ENCODE peak calls at places on chromosomes 3 and 15, in seven cellular contexts. Z, J, F, V, O, B and A are unnamed samples.

GRCh38 chr3:129182390-129183180 is 1.1 kb downstream of the CNBP start:
- DNase-seq in V (no peak), O (peak; percentile 24), J (no peak), F (no peak), B (no peak), Z (no peak), A (peak; percentile 77)

GRCh38 chr3:100125539-100125938 is 11.2 kb upstream of the FILIP1L start:
- DNase-seq in Z (no peak), J (no peak), B (no peak), O (no peak), V (no peak), F (no peak), A (no peak)

GRCh38 chr3:196400331-196400730 is 31.9 kb downstream of the UBXN7 start:
- DNase-seq in F (no peak), O (peak; percentile 21), Z (no peak), V (no peak), B (no peak), J (no peak), A (no peak)

GRCh38 chr15:75840659-75841058 is 2.6 kb upstream of the UBE2Q2 start:
- DNase-seq in F (peak; percentile 60), J (no peak), O (no peak), Z (peak; percentile 35), B (no peak), V (no peak), A (no peak)

GRCh38 chr15:78392430-78392829 is 45.6 kb upstream of the IREB2 start:
- DNase-seq in O (peak; percentile 75), B (no peak), J (no peak), F (no peak), V (no peak), Z (no peak), A (no peak)

GRCh38 chr3:130658666-130659065 is 88.0 kb downstream of the PIK3R4 start:
- DNase-seq in J (no peak), F (no peak), O (no peak), Z (peak; percentile 39), V (no peak), B (no peak), A (no peak)

GRCh38 chr15:44729394-44729913 is 6.9 kb upstream of the TRIM69 start:
- DNase-seq in O (peak; percentile 63), Z (peak; percentile 48), F (peak; percentile 42), J (peak; percentile 46), B (no peak), V (no peak), A (peak; percentile 89)

GRCh38 chr3:71066849-71067261 is 516.7 kb downstream of the FOXP1 start:
- DNase-seq in F (no peak), B (peak; percentile 92), V (no peak), J (peak; percentile 26), Z (no peak), O (no peak), A (no peak)

GRCh38 chr3:54146383-54147239 is 24.3 kb downstream of the CACNA2D3 start:
- DNase-seq in J (peak; percentile 76), B (no peak), O (peak; percentile 41), Z (peak; percentile 42), V (no peak), F (peak; percentile 90), A (no peak)

GRCh38 chr3:185405664-185406063 is 42.7 kb downstream of the MAP3K13 start:
- DNase-seq in V (no peak), B (no peak), F (no peak), O (no peak), J (no peak), Z (no peak), A (no peak)

GRCh38 chr3:101577276-101577675 is 3.3 kb downstream of the PCNP start:
- DNase-seq in V (no peak), Z (no peak), O (no peak), B (no peak), F (no peak), J (no peak), A (no peak)

GRCh38 chr3:101571028-101571895 is 2.7 kb upstream of the PCNP start:
- DNase-seq in B (no peak), Z (no peak), V (no peak), J (no peak), F (no peak), O (no peak), A (no peak)

GRCh38 chr3:101573449-101574387 is at the start of gene PCNP:
- DNase-seq in V (peak; percentile 99), Z (peak; percentile 99), F (peak; percentile 100), O (peak; percentile 99), B (peak; percentile 99), J (peak; percentile 99), A (peak; percentile 100)

GRCh38 chr3:101574388-101575156 is 592 bp downstream of the PCNP start:
- DNase-seq in Z (peak; percentile 75), O (peak; percentile 44), F (peak; percentile 68), J (peak; percentile 64), B (peak; percentile 92), V (peak; percentile 84), A (no peak)
- TF ChIP-seq POLR2A in Z (no peak), O (no peak), F (no peak), J (no peak), B (no peak), V (no peak), A (no peak)

GRCh38 chr15:93524432-93524831 is 435.4 kb upstream of the RGMA start:
- DNase-seq in O (no peak), B (no peak), Z (no peak), F (no peak), V (no peak), J (no peak), A (no peak)

GRCh38 chr15:93520206-93520605 is 431.2 kb upstream of the RGMA start:
- DNase-seq in V (no peak), B (no peak), O (no peak), J (no peak), Z (no peak), F (no peak), A (no peak)

GRCh38 chr15:93523490-93523889 is 434.5 kb upstream of the RGMA start:
- DNase-seq in O (no peak), B (no peak), Z (no peak), V (no peak), F (no peak), J (no peak), A (no peak)
- TF ChIP-seq CTCF in O (no peak), B (no peak), Z (no peak), V (no peak), F (no peak), J (no peak), A (no peak)

GRCh38 chr15:42157981-42158765 is 1.7 kb upstream of the PLA2G4F start:
- DNase-seq in F (no peak), B (no peak), O (no peak), Z (no peak), V (no peak), J (no peak), A (no peak)
- TF ChIP-seq POLR2A in F (no peak), B (no peak), O (no peak), Z (no peak), V (no peak), J (no peak), A (no peak)

DNA sequence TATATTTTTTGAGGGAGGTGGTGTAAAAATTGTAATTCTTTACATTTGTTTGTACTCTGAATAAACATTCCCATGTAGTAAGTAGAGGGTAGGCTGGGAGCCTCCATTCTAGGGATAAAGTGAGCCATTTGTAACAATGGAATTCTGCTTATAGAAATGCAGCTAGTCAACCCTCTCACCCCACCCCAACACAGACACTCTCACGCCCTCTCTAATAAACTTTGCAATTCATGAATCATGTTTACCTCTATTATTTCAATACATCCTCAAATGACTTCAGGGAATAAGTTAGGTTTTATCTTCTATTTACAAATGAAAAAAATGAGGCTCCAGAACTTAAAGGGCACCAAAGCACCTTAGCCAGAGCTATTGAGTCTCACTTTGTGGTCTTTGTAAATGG is 56.5 kb upstream of the PDZRN3 start:
- DNase-seq in V (no peak), F (no peak), Z (no peak), J (no peak), B (no peak), O (no peak), A (no peak)
- TF ChIP-seq CTCF in V (no peak), F (no peak), Z (no peak), J (no peak), B (no peak), O (no peak), A (no peak)

DNA sequence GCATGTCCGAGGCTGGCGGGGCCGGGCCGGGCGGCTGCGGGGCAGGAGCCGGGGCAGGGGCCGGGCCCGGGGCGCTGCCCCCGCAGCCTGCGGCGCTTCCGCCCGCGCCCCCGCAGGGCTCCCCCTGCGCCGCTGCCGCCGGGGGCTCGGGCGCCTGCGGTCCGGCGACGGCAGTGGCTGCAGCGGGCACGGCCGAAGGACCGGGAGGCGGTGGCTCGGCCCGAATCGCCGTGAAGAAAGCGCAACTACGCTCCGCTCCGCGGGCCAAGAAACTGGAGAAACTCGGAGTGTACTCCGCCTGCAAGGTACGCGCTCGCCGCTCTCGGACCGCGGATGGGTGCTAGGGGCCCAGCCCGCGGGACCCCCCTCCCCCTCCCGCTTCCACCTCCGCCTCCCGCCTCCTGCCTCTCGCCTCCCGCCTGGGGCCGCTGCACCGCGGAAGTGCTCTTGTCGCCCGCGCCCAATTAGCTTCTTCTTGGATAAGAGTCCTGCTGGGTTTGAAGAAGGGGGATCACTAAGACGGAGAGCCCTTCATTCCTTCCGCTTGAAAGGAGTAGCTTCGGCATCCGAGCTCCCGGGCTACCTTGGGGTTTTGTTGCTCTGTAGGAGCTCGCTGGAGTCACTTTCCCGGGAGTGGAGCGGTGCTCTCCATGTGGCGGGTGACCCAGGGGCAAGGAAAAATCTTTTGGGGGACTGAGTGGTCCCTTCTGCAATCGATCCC is 390 bp downstream of the KAT2B start:
- DNase-seq in F (peak; percentile 82), Z (peak; percentile 87), O (peak; percentile 85), J (peak; percentile 90), B (peak; percentile 94), V (peak; percentile 91), A (peak; percentile 96)
- TF ChIP-seq POLR2A in F (no peak), Z (peak; percentile 7), O (peak; percentile 39), J (no peak), B (no peak), V (no peak), A (no peak)

GRCh38 chr15:23877502-23878412 is 190.7 kb upstream of the NDN start:
- DNase-seq in Z (peak; percentile 63), B (no peak), V (no peak), O (peak; percentile 59), J (peak; percentile 42), F (peak; percentile 86), A (no peak)
- TF ChIP-seq CTCF in Z (peak; percentile 17), B (peak; percentile 43), V (peak; percentile 26), O (peak; percentile 51), J (peak; percentile 61), F (peak; percentile 52), A (peak; percentile 58)